ENCODE peak calls at places on chromosomes 16 and 17, in ten cellular contexts. Q is HCT116, D is heart left ventricle, Y is GM12891, M is transverse colon, B is uterus, V is suprapubic skin, F is lower leg skin, P is breast epithelium, E is esophagus muscularis mucosa. J is an unnamed sample.

GRCh38 chr16:10812352-10813122 is 6.1 kb downstream of the TVP23A start:
- DNase-seq in F (no peak), Q (no peak), Y (no peak), V (no peak), D (no peak), B (no peak), M (no peak), E (no peak), P (no peak), J (no peak)

GRCh38 chr16:50494501-50495491 is 53.4 kb upstream of the NKD1 start:
- DNase-seq in D (no peak), M (no peak), P (no peak), Y (no peak), V (no peak), F (peak; percentile 14), Q (no peak), E (peak; percentile 17), B (no peak), J (no peak)

GRCh38 chr17:68301438-68301959 is 10.2 kb downstream of the ARSG start:
- DNase-seq in V (no peak), Q (no peak), Y (no peak), B (no peak), P (peak; percentile 33), F (no peak), E (no peak), M (no peak), D (no peak), J (no peak)

GRCh38 chr16:8677481-8677880 is 3.1 kb downstream of the ABAT start:
- DNase-seq in Q (no peak), B (no peak), M (no peak), F (no peak), V (no peak), D (no peak), E (no peak), Y (no peak), P (no peak), J (no peak)

GRCh38 chr17:47978324-47978723 is 7.4 kb downstream of the CDK5RAP3 start:
- DNase-seq in E (no peak), Q (no peak), F (no peak), D (peak; percentile 62), M (peak; percentile 50), P (no peak), V (no peak), Y (peak; percentile 78), B (peak; percentile 45), J (peak; percentile 66)

GRCh38 chr16:53898993-53899392 is 195.0 kb downstream of the FTO start:
- DNase-seq in Y (no peak), M (no peak), Q (no peak), E (no peak), V (no peak), F (no peak), D (no peak), B (no peak), P (no peak), J (no peak)

GRCh38 chr17:27603870-27604794 is 26.9 kb upstream of the LGALS9 start:
- DNase-seq in P (no peak), Q (no peak), Y (no peak), V (no peak), F (no peak), M (peak; percentile 49), B (no peak), E (no peak), D (no peak), J (no peak)

GRCh38 chr17:79983456-79983855 is 52.2 kb downstream of the TBC1D16 start:
- DNase-seq in Q (no peak), B (no peak), Y (peak; percentile 3), V (peak; percentile 76), F (peak; percentile 80), E (no peak), D (no peak), M (peak; percentile 4), P (no peak), J (no peak)

GRCh38 chr17:66406701-66407644 is 104.6 kb downstream of the PRKCA start:
- DNase-seq in B (no peak), E (no peak), V (no peak), Q (no peak), Y (no peak), F (no peak), P (no peak), M (no peak), D (no peak), J (no peak)

GRCh38 chr16:15618392-15618791 is 24.6 kb downstream of the MARF1 start:
- DNase-seq in F (no peak), E (no peak), B (no peak), Y (no peak), V (no peak), P (no peak), D (no peak), M (no peak), Q (no peak), J (no peak)

DNA sequence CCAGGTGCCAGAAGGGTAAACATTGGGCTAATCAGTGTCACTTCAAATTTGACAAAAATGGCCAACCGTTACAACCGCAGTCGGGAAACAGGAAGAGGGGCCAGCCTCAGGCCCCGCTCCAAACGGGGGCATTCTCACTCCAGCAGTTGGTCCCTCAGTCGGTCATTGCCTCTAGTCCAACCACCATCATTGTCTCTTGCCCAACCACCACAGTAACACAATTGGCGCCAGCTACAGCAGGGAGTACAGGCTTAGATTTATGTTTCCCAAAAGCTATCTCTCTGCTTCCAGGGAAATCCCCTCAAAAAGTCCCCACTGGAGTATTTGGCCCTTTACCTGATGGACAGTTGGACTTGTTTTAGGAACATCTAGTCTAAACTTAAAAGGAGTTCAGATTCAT is 20.3 kb downstream of the ALOX15B start:
- DNase-seq in M (no peak), Y (no peak), D (no peak), P (no peak), F (no peak), B (no peak), Q (no peak), V (peak; percentile 38), E (no peak), J (no peak)
- TF ChIP-seq POLR2A in M (no peak), Y (no peak), D (no peak), P (no peak), F (no peak), B (no peak), Q (no peak), V (no peak), E (no peak), J (no peak)

DNA sequence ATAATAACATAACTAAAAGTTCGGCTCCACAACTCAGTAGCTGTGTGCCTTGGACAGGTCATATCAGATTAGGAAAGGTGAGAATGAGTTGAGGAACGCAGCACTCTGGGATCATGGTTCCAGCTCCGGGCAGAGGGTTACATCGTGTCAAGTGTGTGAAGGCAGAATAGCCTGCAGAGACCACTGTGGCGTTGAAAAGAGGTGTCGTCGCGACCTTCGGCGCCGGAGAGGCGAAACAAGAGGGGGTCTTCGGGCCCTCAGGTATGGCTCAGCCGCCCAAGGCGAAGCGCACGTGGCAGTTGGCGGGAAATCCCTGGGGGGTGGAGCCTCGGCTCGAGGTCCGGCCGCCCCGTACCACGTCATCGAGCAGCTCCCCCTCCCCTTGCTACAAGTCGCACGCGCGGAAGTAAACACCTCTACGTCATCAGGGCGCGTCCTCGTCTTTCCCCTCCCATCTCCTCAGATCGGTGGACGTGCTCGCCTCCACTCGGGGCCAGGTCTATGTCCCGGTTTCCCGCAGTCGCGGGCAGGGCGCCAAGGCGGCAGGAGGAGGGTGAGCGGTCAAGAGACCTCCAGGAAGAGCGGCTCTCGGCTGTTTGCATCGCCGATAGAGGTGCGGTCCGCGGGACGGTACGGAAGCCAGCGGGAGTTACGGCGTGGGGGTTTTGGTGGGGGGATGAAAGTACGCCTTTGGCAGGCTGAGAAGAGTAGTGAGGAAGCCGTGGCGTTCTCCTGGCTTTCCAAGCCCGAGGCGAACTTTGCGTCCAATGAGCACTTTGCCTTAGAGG is at the start of gene DHX40:
- DNase-seq in F (peak; percentile 99), M (peak; percentile 95), V (peak; percentile 97), B (peak; percentile 91), P (peak; percentile 94), Q (peak; percentile 96), D (peak; percentile 95), Y (peak; percentile 79), E (peak; percentile 98), J (peak; percentile 86)
- TF ChIP-seq POLR2A in F (no peak), M (peak; percentile 70), V (peak; percentile 66), B (peak; percentile 63), P (no peak), Q (peak; percentile 40), D (peak; percentile 41), Y (peak; percentile 42), E (no peak), J (peak; percentile 62)

DNA sequence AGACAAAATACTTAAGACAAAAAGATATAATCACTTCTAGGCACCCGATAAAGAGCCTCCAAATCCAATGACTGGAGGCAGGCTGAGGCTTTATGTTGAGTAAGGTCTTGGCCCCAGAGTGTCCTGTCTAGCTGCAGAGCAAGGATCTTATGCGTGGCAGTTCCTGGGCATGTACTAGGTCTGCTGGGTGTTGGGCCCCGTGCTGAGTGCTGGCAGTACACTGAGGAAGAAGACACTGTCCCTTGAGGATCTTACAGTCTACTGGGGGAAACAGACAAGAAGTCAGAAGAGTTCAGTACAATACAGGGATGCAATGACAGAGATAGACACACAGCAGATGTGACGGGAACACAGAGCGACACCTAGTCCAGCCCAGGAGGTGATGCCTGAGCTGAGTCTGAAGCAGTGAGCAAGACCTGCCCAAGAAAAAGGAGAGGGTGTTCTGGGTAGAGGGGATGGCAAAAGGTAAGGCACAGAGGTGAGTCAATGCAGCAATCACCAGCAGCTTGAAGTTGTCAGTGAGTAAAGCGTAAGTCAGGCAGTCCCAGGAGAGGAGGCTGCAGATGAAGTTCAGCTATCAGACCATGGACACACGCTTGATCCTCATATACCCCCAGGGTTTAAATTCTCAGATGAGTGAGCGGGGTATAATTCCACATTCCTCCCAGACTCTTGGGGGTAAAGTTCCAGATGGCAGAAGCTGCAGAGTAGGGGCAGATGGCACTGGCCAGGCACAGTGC is 18.1 kb downstream of the MAP3K14 start:
- DNase-seq in F (no peak), M (no peak), E (no peak), V (no peak), D (no peak), Q (no peak), Y (no peak), P (no peak), B (no peak), J (no peak)
- TF ChIP-seq POLR2A in F (no peak), M (no peak), E (no peak), V (no peak), D (no peak), Q (no peak), Y (peak; percentile 10), P (no peak), B (no peak), J (no peak)

GRCh38 chr16:4615389-4616046 is 830 bp upstream of the UBALD1 start:
- DNase-seq in Y (no peak), M (peak; percentile 37), E (no peak), B (peak; percentile 52), V (no peak), P (peak; percentile 52), Q (no peak), F (no peak), D (peak; percentile 47), J (no peak)

GRCh38 chr16:4613636-4614570 is 785 bp downstream of the UBALD1 start:
- DNase-seq in E (no peak), Q (no peak), B (peak; percentile 39), D (peak; percentile 35), M (peak; percentile 28), Y (peak; percentile 62), F (no peak), P (no peak), V (no peak), J (peak; percentile 52)

GRCh38 chr16:4617880-4618279 is 3.2 kb upstream of the UBALD1 start:
- DNase-seq in E (no peak), B (no peak), F (no peak), P (no peak), M (no peak), Q (no peak), Y (no peak), D (no peak), V (no peak), J (no peak)

GRCh38 chr16:4614571-4615388 is at the start of gene UBALD1:
- DNase-seq in V (peak; percentile 94), Q (peak; percentile 80), M (peak; percentile 91), P (peak; percentile 84), B (peak; percentile 80), F (peak; percentile 96), E (peak; percentile 95), Y (peak; percentile 93), D (peak; percentile 86), J (peak; percentile 95)

GRCh38 chr16:4616047-4616811 is 1.5 kb upstream of the UBALD1 start:
- DNase-seq in Q (peak; percentile 100), V (peak; percentile 100), F (peak; percentile 100), E (peak; percentile 100), P (peak; percentile 100), D (peak; percentile 100), Y (peak; percentile 95), B (peak; percentile 99), M (peak; percentile 100), J (peak; percentile 98)
- TF ChIP-seq POLR2A in Q (no peak), V (no peak), F (no peak), E (peak; percentile 68), P (peak; percentile 61), D (peak; percentile 78), Y (peak; percentile 68), B (peak; percentile 82), M (peak; percentile 92), J (peak; percentile 44)

J was measured in H54.